ENCODE peak calls at places on chromosomes 7 and 10, in four cellular contexts. One of them, this sample, is unnamed.

GRCh38 chr10:86077271-86077670 is 289.3 kb downstream of the GRID1 start:
- DNase-seq in hepatocyte: no peak
- DNase-seq in fibroblast of mammary gland: no peak
- DNase-seq in A549: no peak
- DNase-seq in this sample: no peak

GRCh38 chr7:4216016-4216415 is 466.1 kb upstream of the FOXK1 start:
- DNase-seq in hepatocyte: no peak
- DNase-seq in fibroblast of mammary gland: no peak
- DNase-seq in A549: no peak
- DNase-seq in this sample: no peak

GRCh38 chr10:66591865-66592264 is 334.0 kb upstream of the LRRTM3 start:
- DNase-seq in hepatocyte: no peak
- DNase-seq in fibroblast of mammary gland: peak
- DNase-seq in A549: no peak
- DNase-seq in this sample: no peak

GRCh38 chr10:129758591-129759021 is 205.5 kb downstream of the EBF3 start:
- DNase-seq in hepatocyte: no peak
- DNase-seq in fibroblast of mammary gland: no peak
- DNase-seq in A549: no peak
- DNase-seq in this sample: no peak

GRCh38 chr7:18177815-18178660 is 150.4 kb upstream of the PRPS1L1 start:
- DNase-seq in hepatocyte: peak
- DNase-seq in fibroblast of mammary gland: no peak
- DNase-seq in A549: peak
- DNase-seq in this sample: peak

GRCh38 chr7:120273476-120273975 is 551 bp downstream of the KCND2 start:
- DNase-seq in hepatocyte: peak
- DNase-seq in fibroblast of mammary gland: peak
- DNase-seq in A549: peak
- DNase-seq in this sample: no peak

GRCh38 chr10:129421399-129421798 is 45.6 kb upstream of the MGMT start:
- DNase-seq in hepatocyte: no peak
- DNase-seq in fibroblast of mammary gland: no peak
- DNase-seq in A549: no peak
- DNase-seq in this sample: no peak

GRCh38 chr7:4621401-4621800 is 60.7 kb upstream of the FOXK1 start:
- DNase-seq in hepatocyte: no peak
- DNase-seq in fibroblast of mammary gland: peak
- DNase-seq in A549: no peak
- DNase-seq in this sample: peak

GRCh38 chr7:69598081-69598486 is at the start of gene AUTS2:
- DNase-seq in hepatocyte: peak
- DNase-seq in fibroblast of mammary gland: peak
- DNase-seq in A549: peak
- DNase-seq in this sample: peak

GRCh38 chr10:43259248-43259980 is 7.5 kb downstream of the RASGEF1A start:
- DNase-seq in hepatocyte: no peak
- DNase-seq in fibroblast of mammary gland: no peak
- DNase-seq in A549: no peak
- DNase-seq in this sample: no peak

GRCh38 chr7:123327661-123328060 is 127.9 kb upstream of the SLC13A1 start:
- DNase-seq in hepatocyte: no peak
- DNase-seq in fibroblast of mammary gland: no peak
- DNase-seq in A549: no peak
- DNase-seq in this sample: no peak

GRCh38 chr7:27110163-27110976 is 7.9 kb upstream of the HOXA2 start:
- DNase-seq in hepatocyte: peak
- DNase-seq in fibroblast of mammary gland: peak
- DNase-seq in A549: peak
- DNase-seq in this sample: no peak

GRCh38 chr10:124010563-124011131 is 82.8 kb downstream of the CHST15 start:
- DNase-seq in hepatocyte: no peak
- DNase-seq in fibroblast of mammary gland: no peak
- DNase-seq in A549: no peak
- DNase-seq in this sample: no peak

GRCh38 chr10:60942604-60943269 is 1.2 kb downstream of the RHOBTB1 start:
- DNase-seq in hepatocyte: peak
- DNase-seq in fibroblast of mammary gland: peak
- DNase-seq in A549: peak
- DNase-seq in this sample: peak

GRCh38 chr10:112218960-112219359 is 35.4 kb upstream of the GPAM start:
- DNase-seq in hepatocyte: no peak
- DNase-seq in fibroblast of mammary gland: no peak
- DNase-seq in A549: no peak
- DNase-seq in this sample: no peak

GRCh38 chr7:39674391-39674790 is 51.0 kb downstream of the RALA start:
- DNase-seq in hepatocyte: no peak
- DNase-seq in fibroblast of mammary gland: no peak
- DNase-seq in A549: no peak
- DNase-seq in this sample: no peak

GRCh38 chr10:17109475-17110207 is 20.0 kb downstream of the CUBN start:
- DNase-seq in hepatocyte: no peak
- DNase-seq in fibroblast of mammary gland: peak
- DNase-seq in A549: peak
- DNase-seq in this sample: peak

GRCh38 chr10:3932597-3933380 is 147.8 kb upstream of the KLF6 start:
- DNase-seq in hepatocyte: no peak
- DNase-seq in fibroblast of mammary gland: no peak
- DNase-seq in A549: no peak
- DNase-seq in this sample: no peak

GRCh38 chr10:132223156-132223590 is 36.4 kb downstream of the DPYSL4 start:
- DNase-seq in hepatocyte: peak
- DNase-seq in fibroblast of mammary gland: peak
- DNase-seq in A549: peak
- DNase-seq in this sample: peak
- TF ChIP-seq CTCF in hepatocyte: peak
- TF ChIP-seq CTCF in fibroblast of mammary gland: peak
- TF ChIP-seq CTCF in A549: peak
- TF ChIP-seq CTCF in this sample: peak

GRCh38 chr10:121664671-121665070 is 66.4 kb upstream of the FGFR2 start:
- DNase-seq in hepatocyte: no peak
- DNase-seq in fibroblast of mammary gland: no peak
- DNase-seq in A549: no peak
- DNase-seq in this sample: no peak

GRCh38 chr10:121665809-121666208 is 67.6 kb upstream of the FGFR2 start:
- DNase-seq in hepatocyte: no peak
- DNase-seq in fibroblast of mammary gland: no peak
- DNase-seq in A549: no peak
- DNase-seq in this sample: no peak

GRCh38 chr10:121661451-121661851 is 63.2 kb upstream of the FGFR2 start:
- DNase-seq in hepatocyte: no peak
- DNase-seq in fibroblast of mammary gland: no peak
- DNase-seq in A549: no peak
- DNase-seq in this sample: no peak

GRCh38 chr10:121662531-121662930 is 64.3 kb upstream of the FGFR2 start:
- DNase-seq in hepatocyte: no peak
- DNase-seq in fibroblast of mammary gland: no peak
- DNase-seq in A549: no peak
- DNase-seq in this sample: no peak

DNA sequence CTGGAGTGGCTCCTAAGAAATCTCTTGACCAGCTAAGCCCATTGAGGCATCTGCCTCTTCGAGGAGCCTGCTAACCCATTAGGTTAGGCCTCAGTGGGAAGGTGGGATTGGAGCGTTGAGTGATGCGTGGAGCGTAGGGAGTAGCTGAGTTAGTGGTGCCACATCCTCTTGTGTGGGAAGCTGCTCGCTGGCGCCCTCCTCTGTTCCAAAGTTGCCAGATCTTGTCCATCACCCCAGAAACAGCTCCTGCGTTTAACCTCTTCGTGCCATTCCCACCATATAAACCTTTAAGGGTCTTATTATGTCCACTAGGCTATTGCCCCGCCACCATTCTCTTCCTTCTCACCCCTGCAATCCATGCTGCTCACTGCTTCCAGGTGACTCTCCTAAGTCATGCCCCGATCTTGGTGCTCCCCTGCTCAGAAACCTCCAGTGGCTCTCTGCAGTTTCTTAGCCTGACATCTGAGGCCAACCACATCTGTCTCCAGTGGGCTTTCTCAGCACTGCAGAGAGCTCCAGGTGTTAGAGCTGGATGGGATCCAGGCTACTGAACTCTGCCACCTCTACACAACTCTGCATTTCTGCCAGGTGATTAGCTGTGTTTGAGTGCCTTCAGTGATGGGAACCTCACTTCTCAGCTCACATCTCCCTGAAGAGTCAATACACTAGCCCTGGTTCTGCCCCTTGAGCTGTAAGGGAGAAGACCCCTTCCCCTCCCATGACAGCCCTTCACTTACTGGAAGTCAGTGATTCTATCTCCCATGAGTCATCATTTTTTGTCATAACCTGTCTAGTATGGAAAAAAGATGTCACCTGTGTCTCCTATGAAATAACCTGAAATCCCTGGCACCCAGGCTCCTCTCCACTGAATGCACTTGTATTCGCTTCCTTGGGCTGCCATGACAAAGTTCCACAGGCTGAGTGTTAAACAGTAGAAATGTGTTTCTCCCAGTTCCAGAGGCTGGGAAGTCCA is 65.0 kb upstream of the FGFR2 start:
- DNase-seq in hepatocyte: no peak
- DNase-seq in fibroblast of mammary gland: no peak
- DNase-seq in A549: peak
- DNase-seq in this sample: no peak
- TF ChIP-seq CTCF in hepatocyte: peak
- TF ChIP-seq CTCF in fibroblast of mammary gland: no peak
- TF ChIP-seq CTCF in A549: no peak
- TF ChIP-seq CTCF in this sample: no peak

DNA sequence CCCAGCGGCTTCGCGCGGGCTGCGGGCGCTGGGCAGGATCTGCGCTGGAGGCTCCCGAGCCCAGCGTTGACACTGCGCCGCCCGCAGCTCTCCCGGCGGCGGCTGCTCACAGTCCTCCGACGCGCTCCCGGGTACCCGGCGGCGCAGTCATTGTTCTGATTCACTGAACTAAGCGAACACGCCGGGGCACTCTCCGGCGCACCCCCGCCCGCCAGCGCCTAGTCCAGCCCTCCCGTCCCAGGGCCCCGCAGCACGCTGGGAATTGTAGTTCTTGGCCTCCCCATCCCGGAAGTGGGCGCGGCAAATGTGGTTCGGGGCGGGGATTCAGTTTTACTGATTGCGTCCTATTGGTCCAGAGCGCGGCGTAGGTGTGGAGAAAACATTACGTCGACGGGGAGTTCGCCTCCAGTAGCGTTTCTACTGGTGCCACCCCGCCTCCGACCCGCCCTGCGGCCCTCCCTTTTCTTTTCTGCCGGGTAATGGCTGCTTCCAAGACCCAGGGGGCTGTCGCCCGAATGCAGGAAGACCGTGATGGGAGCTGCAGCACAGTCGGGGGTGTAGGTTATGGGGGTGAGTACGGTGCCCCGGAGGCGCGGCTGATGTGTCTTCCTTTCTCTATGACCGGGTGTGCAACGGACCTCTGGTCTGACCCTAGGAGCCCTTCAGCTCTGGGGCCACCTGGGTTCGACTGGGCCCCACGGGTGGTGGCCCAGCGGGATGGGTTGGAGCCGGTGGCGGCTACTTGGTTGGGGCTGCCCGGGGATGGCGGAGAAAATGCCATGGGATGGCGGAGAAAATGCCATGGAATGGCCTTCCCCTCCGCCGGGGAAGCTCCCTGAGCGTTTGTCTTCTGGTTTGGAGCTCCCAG is at the start of the genes DOCK4 and ZNF277:
- DNase-seq in hepatocyte: peak
- DNase-seq in fibroblast of mammary gland: peak
- DNase-seq in A549: peak
- DNase-seq in this sample: peak
- TF ChIP-seq CTCF in hepatocyte: no peak
- TF ChIP-seq CTCF in fibroblast of mammary gland: no peak
- TF ChIP-seq CTCF in A549: no peak
- TF ChIP-seq CTCF in this sample: no peak

DNA sequence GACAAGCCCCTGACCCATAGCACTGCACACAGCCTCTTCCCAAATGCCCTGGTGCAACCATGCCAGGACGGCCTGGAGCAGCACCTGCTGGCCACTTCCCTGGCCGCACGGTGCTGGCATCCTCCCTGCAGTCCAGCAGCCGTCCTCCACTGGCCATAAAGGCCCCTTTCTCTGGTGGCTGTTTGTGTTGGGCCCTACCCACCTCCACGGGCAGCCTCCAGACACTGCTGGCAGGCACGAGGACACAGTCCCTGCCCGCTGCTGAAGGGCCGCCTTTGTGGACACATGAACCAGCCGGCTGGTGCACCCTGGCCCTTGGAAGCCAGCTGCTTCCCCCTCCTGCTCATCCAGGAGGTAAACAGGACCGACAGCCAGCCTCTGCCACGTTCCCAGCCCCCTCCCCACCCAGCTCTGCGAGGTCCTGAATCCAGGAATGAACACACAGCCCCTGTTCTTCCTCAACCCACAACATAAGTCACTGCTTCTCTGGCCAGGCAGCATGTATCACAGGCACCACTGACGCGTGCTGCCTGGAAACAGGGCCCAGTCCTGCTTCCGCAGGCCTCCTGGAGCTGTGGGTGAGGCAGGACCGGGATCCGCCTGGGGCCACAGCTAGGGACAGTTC is 43.8 kb downstream of the SPOCK2 start:
- DNase-seq in hepatocyte: peak
- DNase-seq in fibroblast of mammary gland: no peak
- DNase-seq in A549: peak
- DNase-seq in this sample: no peak
- TF ChIP-seq CTCF in hepatocyte: peak
- TF ChIP-seq CTCF in fibroblast of mammary gland: peak
- TF ChIP-seq CTCF in A549: peak
- TF ChIP-seq CTCF in this sample: peak

DNA sequence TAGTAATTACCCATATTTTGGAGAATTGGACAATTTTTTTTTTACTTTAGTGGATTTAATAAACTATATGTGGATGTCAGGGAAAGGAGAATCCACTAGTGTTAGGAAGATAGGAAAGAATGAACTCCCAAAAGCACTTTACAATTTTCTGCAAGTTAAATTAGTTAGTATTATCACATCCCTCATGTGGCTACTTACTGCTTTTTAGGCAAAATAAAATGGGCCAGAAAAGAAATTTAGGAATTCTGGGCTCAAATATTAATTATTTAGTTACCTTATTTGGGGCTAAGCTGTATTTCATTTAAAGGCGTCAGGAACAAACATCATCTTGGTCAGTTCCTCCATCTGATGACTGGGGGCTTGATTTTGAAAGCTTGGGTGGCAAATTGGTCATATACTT is 4.8 kb upstream of the CUX1 start:
- DNase-seq in hepatocyte: no peak
- DNase-seq in fibroblast of mammary gland: no peak
- DNase-seq in A549: no peak
- DNase-seq in this sample: no peak
- TF ChIP-seq CTCF in hepatocyte: no peak
- TF ChIP-seq CTCF in fibroblast of mammary gland: no peak
- TF ChIP-seq CTCF in A549: no peak
- TF ChIP-seq CTCF in this sample: no peak